ENCODE peak calls at places on chromosome 21, in six cellular contexts. H, P, O, A, G and C are unnamed samples.

GRCh38 chr21:17848228-17848627 is 29.1 kb upstream of the C21orf91 start:
- DNase-seq in H (no peak), P (peak; percentile 96), O (no peak), A (peak; percentile 71), G (no peak), C (peak; percentile 81)

GRCh38 chr21:42429856-42430255 is 26.2 kb downstream of the UBASH3A start:
- DNase-seq in H (no peak), P (no peak), O (no peak), A (no peak), G (peak; percentile 66), C (no peak)

GRCh38 chr21:38997756-38998155 is 185.5 kb downstream of the PSMG1 start:
- DNase-seq in H (no peak), P (no peak), O (no peak), A (no peak), G (no peak), C (no peak)

GRCh38 chr21:27743971-27744564 is 777.2 kb upstream of the ADAMTS5 start:
- DNase-seq in H (no peak), P (no peak), O (no peak), A (no peak), G (no peak), C (no peak)

GRCh38 chr21:39350094-39351006 is 1.5 kb upstream of the HMGN1 start:
- DNase-seq in H (no peak), P (no peak), O (no peak), A (no peak), G (no peak), C (no peak)

GRCh38 chr21:38325761-38326420 is 69.1 kb downstream of the KCNJ15 start:
- DNase-seq in H (no peak), P (no peak), O (peak; percentile 7), A (no peak), G (no peak), C (no peak)

GRCh38 chr21:36854391-36854790 is 112.1 kb downstream of the HLCS start:
- DNase-seq in H (no peak), P (no peak), O (no peak), A (no peak), G (peak; percentile 79), C (peak; percentile 28)

GRCh38 chr21:42565886-42566523 is 52.4 kb downstream of the SLC37A1 start:
- DNase-seq in H (no peak), P (no peak), O (no peak), A (peak; percentile 34), G (no peak), C (no peak)

DNA sequence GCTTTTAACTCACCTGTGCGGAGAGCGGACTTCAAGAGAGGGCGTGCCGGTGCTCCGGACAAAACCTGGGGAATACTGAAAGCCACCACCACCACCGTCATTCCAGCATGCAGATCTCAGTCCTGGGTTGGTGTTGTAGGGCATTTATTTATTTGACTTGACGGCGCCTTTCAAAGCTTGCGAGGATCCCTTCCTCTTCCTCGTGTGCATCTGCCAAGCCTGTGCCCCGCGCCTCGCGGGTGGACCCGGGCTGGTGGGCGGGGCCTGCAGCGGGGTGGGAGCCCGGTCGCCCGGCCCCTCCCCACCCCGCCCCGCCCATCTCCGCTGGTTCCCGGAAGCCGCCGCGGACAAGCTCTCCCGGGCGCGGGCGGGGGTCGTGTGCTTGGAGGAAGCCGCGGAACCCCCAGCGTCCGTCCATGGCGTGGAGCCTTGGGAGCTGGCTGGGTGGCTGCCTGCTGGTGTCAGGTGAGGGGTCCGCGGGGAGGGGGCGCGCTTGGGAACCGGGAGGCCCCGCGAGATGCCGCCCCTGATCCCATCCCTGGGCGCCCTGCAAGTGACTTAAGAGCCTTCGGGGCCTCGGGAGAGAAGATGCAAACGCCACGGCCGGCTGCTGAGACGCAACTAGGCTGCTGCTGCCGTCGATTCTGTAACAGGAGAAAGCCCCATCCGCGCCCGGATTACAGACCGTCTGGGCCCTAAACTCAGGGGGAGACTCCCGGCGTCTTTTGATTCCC is at the start of gene IL10RB:
- DNase-seq in H (peak; percentile 73), P (peak; percentile 25), O (peak; percentile 67), A (peak; percentile 83), G (peak; percentile 81), C (peak; percentile 43)
- TF ChIP-seq CTCF in H (no peak), P (no peak), O (no peak), A (no peak), G (no peak), C (no peak)

DNA sequence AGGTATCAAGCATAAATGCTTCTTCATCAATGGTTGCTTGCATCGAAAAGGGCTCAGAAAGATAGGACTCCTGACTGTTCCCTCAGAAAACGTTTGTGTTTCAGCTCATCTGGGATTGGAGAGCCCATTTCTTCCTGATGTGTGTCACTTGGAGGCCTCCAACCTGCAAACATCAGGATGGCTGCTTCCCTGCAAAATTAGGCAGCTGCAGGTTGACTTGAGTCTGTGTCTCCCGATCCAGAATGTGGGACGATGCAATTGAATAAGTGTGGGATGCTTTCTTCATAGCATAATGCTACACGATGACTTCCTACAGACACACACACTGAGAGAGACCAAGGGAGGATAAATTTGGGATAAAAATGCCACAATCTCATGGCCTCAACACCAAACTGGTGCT is 42.2 kb downstream of the OLIG1 start:
- DNase-seq in H (no peak), P (no peak), O (no peak), A (no peak), G (no peak), C (no peak)
- H3K27me3 ChIP-seq in H (peaks cover 8% of the 10 kb centered on the region), P (peaks cover 91% of the 10 kb centered on the region), O (peaks cover 2% of the 10 kb centered on the region), A (peaks cover 78% of the 10 kb centered on the region), G (peaks cover 47% of the 10 kb centered on the region), C (peaks cover 18% of the 10 kb centered on the region)

GRCh38 chr21:46099476-46099875 is 1.6 kb downstream of the COL6A2 start:
- DNase-seq in H (peak; percentile 3), P (no peak), O (peak; percentile 65), A (peak; percentile 30), G (no peak), C (no peak)

GRCh38 chr21:46097826-46098286 is at the start of gene COL6A2:
- DNase-seq in H (peak; percentile 25), P (no peak), O (peak; percentile 61), A (peak; percentile 53), G (peak; percentile 82), C (no peak)

GRCh38 chr21:46100426-46100825 is 2.5 kb downstream of the COL6A2 start:
- DNase-seq in H (no peak), P (peak; percentile 69), O (peak; percentile 57), A (no peak), G (no peak), C (no peak)

GRCh38 chr21:46098303-46099141 is 610 bp downstream of the COL6A2 start:
- DNase-seq in H (peak; percentile 2), P (no peak), O (peak; percentile 57), A (peak; percentile 31), G (peak; percentile 34), C (no peak)

GRCh38 chr21:46100020-46100419 is 2.1 kb downstream of the COL6A2 start:
- DNase-seq in H (no peak), P (no peak), O (peak; percentile 57), A (peak; percentile 16), G (no peak), C (no peak)
- H3K4me3 ChIP-seq in H (no peak overlapping the region), P (peak overlapping the region; percentile 76), O (peak overlapping the region; percentile 88), A (no peak overlapping the region), G (no peak overlapping the region), C (no peak overlapping the region)

GRCh38 chr21:44509539-44509938 is 30.5 kb downstream of the KRTAP10-1 start:
- DNase-seq in H (peak; percentile 85), P (no peak), O (no peak), A (peak; percentile 75), G (no peak), C (no peak)
- TF ChIP-seq CTCF in H (peak; percentile 31), P (no peak), O (peak; percentile 23), A (no peak), G (no peak), C (peak; percentile 35)

GRCh38 chr21:23968008-23968407 is 1639.3 kb downstream of the MRPL39 start:
- DNase-seq in H (no peak), P (no peak), O (no peak), A (no peak), G (no peak), C (no peak)
- H3K27me3 ChIP-seq in H (no peaks in the 10 kb centered on the region), P (no peaks in the 10 kb centered on the region), O (no peaks in the 10 kb centered on the region), A (peaks cover 18% of the 10 kb centered on the region), G (no peaks in the 10 kb centered on the region), C (no peaks in the 10 kb centered on the region)